ENCODE peak calls at places on chromosomes 11 and 22, in four cellular contexts. R is GM12878, X is HepG2, T is K562. C is an unnamed sample.

GRCh38 chr11:69808708-69809107 is 10.5 kb downstream of the FGF3 start:
- DNase-seq in X (no peak), R (no peak), T (no peak), C (no peak)

GRCh38 chr11:112241486-112241885 is 15.3 kb downstream of the PTS start:
- DNase-seq in R (no peak), T (no peak), X (peak; percentile 76), C (no peak)

GRCh38 chr22:31451709-31452571 is 37.7 kb downstream of the EIF4ENIF1 start:
- DNase-seq in X (peak; percentile 57), R (peak; percentile 15), T (peak; percentile 13), C (no peak)

GRCh38 chr11:36822829-36823228 is 224.8 kb upstream of the RAG2 start:
- DNase-seq in T (no peak), R (no peak), X (no peak), C (no peak)

GRCh38 chr22:28454431-28455064 is 225.1 kb downstream of the TTC28 start:
- DNase-seq in R (no peak), T (no peak), X (no peak), C (no peak)

GRCh38 chr11:101458161-101458560 is 125.6 kb downstream of the TRPC6 start:
- DNase-seq in R (no peak), T (no peak), X (no peak), C (no peak)

GRCh38 chr22:39148727-39149535 is 3.5 kb downstream of the CBX7 start:
- DNase-seq in T (peak; percentile 52), R (peak; percentile 69), X (no peak), C (peak; percentile 69)

GRCh38 chr11:66473167-66473566 is 6.5 kb downstream of the PELI3 start:
- DNase-seq in T (no peak), X (no peak), R (no peak), C (no peak)

GRCh38 chr11:67273260-67273990 is 7.2 kb downstream of the GRK2 start:
- DNase-seq in X (no peak), R (no peak), T (no peak), C (peak; percentile 11)

GRCh38 chr22:30705710-30706651 is 11.3 kb downstream of the OSBP2 start:
- DNase-seq in T (no peak), R (peak; percentile 72), X (peak; percentile 13), C (no peak)

GRCh38 chr11:71286701-71287643 is 34.6 kb upstream of the SHANK2 start:
- DNase-seq in R (no peak), T (no peak), X (peak; percentile 38), C (peak; percentile 11)

GRCh38 chr11:134440851-134441645 is 29.0 kb upstream of the B3GAT1 start:
- DNase-seq in X (no peak), T (no peak), R (no peak), C (no peak)

GRCh38 chr11:7523416-7524210 is 9.8 kb downstream of the PPFIBP2 start:
- DNase-seq in X (no peak), R (no peak), T (no peak), C (no peak)

GRCh38 chr11:8055111-8055835 is 25.7 kb upstream of the TUB start:
- DNase-seq in R (no peak), X (no peak), T (peak; percentile 30), C (peak; percentile 64)

GRCh38 chr11:16781821-16782220 is 43.4 kb downstream of the C11orf58 start:
- DNase-seq in R (no peak), T (no peak), X (no peak), C (no peak)

GRCh38 chr11:122363306-122363705 is 247.3 kb upstream of the BLID start:
- DNase-seq in T (no peak), X (no peak), R (no peak), C (no peak)

GRCh38 chr11:71139516-71140205 is 112.7 kb downstream of the SHANK2 start:
- DNase-seq in X (peak; percentile 9), R (no peak), T (no peak), C (no peak)

GRCh38 chr11:45238724-45239123 is 47.4 kb downstream of the SYT13 start:
- DNase-seq in X (no peak), R (no peak), T (no peak), C (no peak)

GRCh38 chr11:37946155-37946766 is 1348.2 kb upstream of the RAG2 start:
- DNase-seq in R (peak; percentile 7), X (peak; percentile 18), T (no peak), C (peak; percentile 24)

GRCh38 chr11:65292866-65293265 is 21.8 kb upstream of the CDC42EP2 start:
- DNase-seq in X (no peak), T (no peak), R (no peak), C (no peak)

GRCh38 chr22:39913886-39914285 is 13.0 kb downstream of the GRAP2 start:
- DNase-seq in X (no peak), R (no peak), T (no peak), C (no peak)

GRCh38 chr11:9651481-9651880 is 12.4 kb upstream of the SWAP70 start:
- DNase-seq in T (no peak), R (no peak), X (no peak), C (no peak)

GRCh38 chr11:25535462-25535861 is 796.5 kb upstream of the ANO3 start:
- DNase-seq in R (no peak), X (no peak), T (no peak), C (no peak)

GRCh38 chr22:36865346-36865745 is 4.5 kb downstream of the NCF4 start:
- DNase-seq in T (no peak), R (no peak), X (no peak), C (peak; percentile 34)

GRCh38 chr11:117037279-117037951 is 60.8 kb downstream of the SIK3 start:
- DNase-seq in R (no peak), X (no peak), T (no peak), C (no peak)

GRCh38 chr11:96063886-96064285 is 140.0 kb upstream of the MTMR2 start:
- DNase-seq in R (no peak), X (no peak), T (no peak), C (no peak)

GRCh38 chr11:111194789-111195188 is 50.7 kb upstream of the POU2AF2 start:
- DNase-seq in T (no peak), R (no peak), X (no peak), C (no peak)

GRCh38 chr11:118290923-118291322 is 13.6 kb upstream of the CD3E start:
- DNase-seq in R (no peak), X (peak; percentile 74), T (no peak), C (no peak)

GRCh38 chr22:42910221-42910942 is 53.3 kb upstream of the ARFGAP3 start:
- DNase-seq in X (no peak), R (no peak), T (no peak), C (no peak)

GRCh38 chr22:28716686-28717085 is 24.9 kb downstream of the CHEK2 start:
- DNase-seq in T (no peak), R (no peak), X (no peak), C (no peak)

GRCh38 chr22:22878801-22879674 is 8.6 kb upstream of the IGLL5 start:
- DNase-seq in R (no peak), T (no peak), X (no peak), C (no peak)

GRCh38 chr22:46432164-46433068 is 96.9 kb downstream of the TRMU start:
- DNase-seq in X (no peak), T (no peak), R (no peak), C (no peak)

GRCh38 chr22:46068908-46069481 is 81.3 kb upstream of the PPARA start:
- DNase-seq in X (no peak), R (no peak), T (no peak), C (no peak)

GRCh38 chr22:37501610-37502341 is 15.6 kb upstream of the MFNG start:
- DNase-seq in R (no peak), X (peak; percentile 99), T (no peak), C (no peak)

DNA sequence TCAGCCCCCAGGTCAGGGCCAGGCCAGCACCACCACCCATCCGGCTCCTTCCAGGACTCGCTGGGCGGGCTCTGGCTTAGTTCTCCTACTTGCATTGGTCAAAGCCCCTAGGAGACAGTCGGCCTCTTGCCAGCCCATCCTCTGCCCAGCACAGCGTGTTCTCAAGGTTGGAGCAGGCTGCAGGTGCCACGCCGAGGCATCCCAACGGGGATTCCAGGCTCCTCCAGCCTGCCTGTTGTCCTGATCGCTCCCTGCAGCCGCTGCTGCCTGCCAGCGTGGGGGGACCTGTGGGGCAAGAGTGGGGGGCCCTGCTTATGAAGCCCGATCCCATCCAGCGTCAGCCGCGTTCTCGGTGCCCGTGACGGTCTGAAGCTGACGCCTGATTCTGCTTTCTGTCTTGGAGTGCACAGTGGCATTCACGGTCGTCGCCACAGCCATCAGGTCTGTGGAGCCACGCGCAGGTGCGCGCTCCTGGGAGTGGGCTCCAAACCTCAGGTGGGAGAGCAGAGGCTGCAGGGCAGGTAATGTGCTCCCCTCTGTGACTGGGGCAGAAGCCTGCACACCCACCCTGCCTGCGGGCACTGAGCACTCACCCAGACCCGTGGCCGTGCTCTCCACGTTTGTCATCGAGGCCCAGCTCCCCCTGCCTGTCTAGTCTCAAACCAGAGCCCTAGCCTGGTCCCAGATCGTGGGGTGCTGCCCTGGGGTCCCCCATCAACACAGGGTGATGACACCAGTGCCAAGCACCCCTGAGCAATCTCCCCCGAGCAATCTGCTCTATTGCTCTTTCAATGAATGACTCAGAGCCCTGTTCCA is 991.6 kb downstream of the BRD1 start:
- DNase-seq in X (no peak), T (no peak), R (no peak), C (no peak)
- TF ChIP-seq CREM in X (no peak), T (no peak), R (no peak), C (no peak)

DNA sequence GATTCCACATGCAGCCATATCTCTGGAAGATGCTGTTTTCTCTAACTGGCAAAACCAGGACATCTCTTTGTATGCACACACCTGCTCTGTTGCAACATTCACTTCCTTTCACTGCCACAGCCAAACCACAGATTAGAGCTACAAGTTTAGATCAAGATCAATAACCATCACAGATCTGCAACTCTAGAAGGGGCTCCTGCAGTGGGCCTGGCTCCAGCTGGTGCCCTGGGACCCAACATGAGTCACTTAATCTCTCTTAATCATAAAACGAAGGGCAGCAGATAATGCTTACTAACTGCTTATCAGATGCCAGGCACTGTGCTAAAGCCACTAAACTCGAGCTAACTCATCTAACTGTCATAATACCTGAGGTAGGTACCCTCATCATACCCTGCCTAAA is 22.1 kb downstream of the SMCO4 start:
- DNase-seq in T (no peak), X (no peak), R (no peak), C (no peak)
- TF ChIP-seq CREM in T (no peak), X (no peak), R (no peak), C (no peak)

GRCh38 chr11:11842426-11843008 is 745 bp downstream of the USP47 start:
- DNase-seq in T (peak; percentile 67), R (peak; percentile 45), X (peak; percentile 75), C (no peak)

GRCh38 chr11:11841605-11842425 is at the start of gene USP47:
- DNase-seq in R (no peak), T (peak; percentile 81), X (peak; percentile 74), C (peak; percentile 93)

GRCh38 chr11:11839718-11840117 is 2.1 kb upstream of the USP47 start:
- DNase-seq in R (no peak), X (no peak), T (no peak), C (no peak)

GRCh38 chr11:11843233-11843632 is 1.5 kb downstream of the USP47 start:
- DNase-seq in X (peak; percentile 58), R (no peak), T (peak; percentile 55), C (no peak)

DNA sequence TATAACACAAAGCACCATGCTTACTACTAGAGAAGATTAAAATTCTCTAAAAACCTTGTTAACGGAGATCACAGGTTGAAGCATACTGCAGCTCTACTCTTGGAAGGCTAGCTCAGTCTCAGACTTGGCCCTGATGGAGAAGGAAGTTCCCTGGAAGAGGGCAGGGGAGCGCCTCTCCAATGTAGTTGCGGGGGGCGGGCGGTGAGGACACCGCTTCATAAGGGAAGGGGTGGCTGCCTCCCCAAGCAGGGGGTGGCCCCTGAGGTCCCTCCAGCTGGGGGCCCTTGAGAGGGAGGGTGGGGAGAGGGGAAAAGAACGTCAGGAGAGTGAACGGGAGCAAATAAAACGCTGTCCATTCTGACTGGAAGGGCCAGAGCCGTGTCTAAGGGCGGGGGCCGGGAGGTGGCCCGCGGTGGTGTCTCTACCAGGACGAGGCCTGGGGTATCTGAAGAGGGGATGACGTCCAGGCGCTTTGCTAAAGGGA is 609 bp upstream of the USP47 start:
- DNase-seq in T (peak; percentile 69), X (peak; percentile 19), R (no peak), C (peak; percentile 34)
- TF ChIP-seq CREM in T (no peak), X (no peak), R (no peak), C (no peak)

GRCh38 chr11:31141804-31142203 is 227.7 kb downstream of the DCDC1 start:
- DNase-seq in T (no peak), X (no peak), R (no peak), C (no peak)
- TF ChIP-seq CREM in T (no peak), X (no peak), R (no peak), C (no peak)

C was measured in WTC11.